ENCODE peak calls at places on chromosomes 13 and 19, in five cellular contexts. C, F, K, I and Q are unnamed samples.
A peak's percentile ranks its signal among the peaks of the same experiment; 100 is the strongest.

GRCh38 chr13:59793107-59793506 is 370.6 kb downstream of the DIAPH3 start:
- DNase-seq in F (no peak), I (no peak), C (no peak), K (no peak), Q (no peak)

GRCh38 chr13:34044041-34044440 is 226.1 kb downstream of the RFC3 start:
- DNase-seq in K (no peak), C (no peak), F (no peak), I (no peak), Q (no peak)

GRCh38 chr19:54670576-54671347 is 8.0 kb downstream of the LILRB4 start:
- DNase-seq in C (no peak), I (no peak), K (no peak), F (no peak), Q (no peak)

GRCh38 chr13:43157796-43158195 is 134.4 kb downstream of the DNAJC15 start:
- DNase-seq in C (no peak), I (no peak), K (no peak), F (no peak), Q (no peak)

GRCh38 chr19:11024259-11024658 is 63.4 kb downstream of the SMARCA4 start:
- DNase-seq in C (no peak), K (no peak), I (no peak), F (peak; percentile 55), Q (no peak)

GRCh38 chr13:20320885-20321284 is 88.8 kb upstream of the GJB6 start:
- DNase-seq in I (no peak), C (no peak), F (no peak), K (no peak), Q (no peak)

GRCh38 chr13:39119422-39119821 is 81.2 kb downstream of the NHLRC3 start:
- DNase-seq in F (no peak), C (no peak), K (no peak), I (no peak), Q (no peak)

GRCh38 chr13:109654341-109655205 is 131.8 kb downstream of the IRS2 start:
- DNase-seq in F (peak; percentile 13), K (no peak), I (peak; percentile 39), C (no peak), Q (no peak)

GRCh38 chr13:25440081-25440480 is 68.3 kb downstream of the ATP8A2 start:
- DNase-seq in C (no peak), F (no peak), I (no peak), K (no peak), Q (no peak)

GRCh38 chr13:24124789-24125476 is 35.6 kb upstream of the SPATA13 start:
- DNase-seq in I (no peak), K (no peak), C (no peak), F (no peak), Q (no peak)

GRCh38 chr19:11197291-11198174 is at the start of gene KANK2:
- DNase-seq in K (no peak), I (peak; percentile 76), C (peak; percentile 50), F (peak; percentile 86), Q (peak; percentile 39)

GRCh38 chr19:30437869-30438268 is 65.7 kb downstream of the ZNF536 start:
- DNase-seq in F (no peak), C (no peak), K (no peak), I (no peak), Q (no peak)

GRCh38 chr19:6023085-6023682 is 45.2 kb upstream of the RANBP3 start:
- DNase-seq in F (no peak), C (no peak), K (no peak), I (peak; percentile 33), Q (no peak)

GRCh38 chr19:58009666-58010301 is 7.2 kb upstream of the ZNF606 start:
- DNase-seq in F (peak; percentile 77), C (no peak), I (peak; percentile 88), K (peak; percentile 41), Q (peak; percentile 83)
- H3K4me3 ChIP-seq in F (peak overlapping the region; percentile 44), C (no peak overlapping the region), I (peak overlapping the region; percentile 30), K (peak overlapping the region; percentile 53), Q (peak overlapping the region; percentile 26)

DNA sequence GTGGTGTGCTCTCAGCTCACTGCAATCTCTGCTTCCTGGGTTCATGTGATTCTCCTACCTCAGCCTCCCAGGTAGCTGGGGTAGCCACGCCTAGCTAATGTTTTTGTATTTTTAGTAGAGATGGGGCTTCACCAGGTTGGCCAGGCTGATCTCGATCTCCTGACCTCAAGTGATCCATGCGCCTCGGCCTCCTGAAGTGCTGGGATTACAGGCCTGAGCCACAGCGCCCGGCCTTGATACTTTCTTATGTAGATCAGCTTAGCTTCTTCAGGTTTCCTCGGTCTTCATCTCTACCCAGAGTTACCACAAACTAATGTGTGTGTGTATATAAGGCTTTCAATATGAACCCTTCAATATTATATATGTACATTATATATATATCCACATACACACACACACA is 9.9 kb upstream of the CCDC61 start:
- DNase-seq in F (no peak), I (no peak), C (no peak), K (no peak), Q (no peak)
- H3K27me3 ChIP-seq in F (peaks cover 29% of the 10 kb centered on the region), I (peaks cover 2% of the 10 kb centered on the region), C (no peaks in the 10 kb centered on the region), K (peaks cover 16% of the 10 kb centered on the region), Q (no peaks in the 10 kb centered on the region)

GRCh38 chr19:4302238-4302630 is at the start of gene TMIGD2:
- DNase-seq in F (no peak), K (no peak), I (no peak), C (no peak), Q (no peak)

GRCh38 chr19:4305659-4306058 is 1.3 kb downstream of the FSD1 start:
- DNase-seq in K (no peak), C (no peak), F (no peak), I (no peak), Q (no peak)

GRCh38 chr19:4303778-4304508 is 455 bp upstream of the FSD1 start:
- DNase-seq in F (no peak), C (no peak), K (no peak), I (no peak), Q (no peak)

GRCh38 chr19:4305253-4305612 is 835 bp downstream of the FSD1 start:
- DNase-seq in K (no peak), F (no peak), I (no peak), C (no peak), Q (no peak)

GRCh38 chr19:4304509-4305252 is at the start of gene FSD1:
- DNase-seq in K (no peak), F (no peak), C (no peak), I (peak; percentile 42), Q (no peak)
- H3K4me3 ChIP-seq in K (peak within 1 kb of the TSS; percentile 55), F (no peak within 1 kb of the TSS), C (peak within 1 kb of the TSS; percentile 40), I (no peak within 1 kb of the TSS), Q (peak within 1 kb of the TSS; percentile 50)

DNA sequence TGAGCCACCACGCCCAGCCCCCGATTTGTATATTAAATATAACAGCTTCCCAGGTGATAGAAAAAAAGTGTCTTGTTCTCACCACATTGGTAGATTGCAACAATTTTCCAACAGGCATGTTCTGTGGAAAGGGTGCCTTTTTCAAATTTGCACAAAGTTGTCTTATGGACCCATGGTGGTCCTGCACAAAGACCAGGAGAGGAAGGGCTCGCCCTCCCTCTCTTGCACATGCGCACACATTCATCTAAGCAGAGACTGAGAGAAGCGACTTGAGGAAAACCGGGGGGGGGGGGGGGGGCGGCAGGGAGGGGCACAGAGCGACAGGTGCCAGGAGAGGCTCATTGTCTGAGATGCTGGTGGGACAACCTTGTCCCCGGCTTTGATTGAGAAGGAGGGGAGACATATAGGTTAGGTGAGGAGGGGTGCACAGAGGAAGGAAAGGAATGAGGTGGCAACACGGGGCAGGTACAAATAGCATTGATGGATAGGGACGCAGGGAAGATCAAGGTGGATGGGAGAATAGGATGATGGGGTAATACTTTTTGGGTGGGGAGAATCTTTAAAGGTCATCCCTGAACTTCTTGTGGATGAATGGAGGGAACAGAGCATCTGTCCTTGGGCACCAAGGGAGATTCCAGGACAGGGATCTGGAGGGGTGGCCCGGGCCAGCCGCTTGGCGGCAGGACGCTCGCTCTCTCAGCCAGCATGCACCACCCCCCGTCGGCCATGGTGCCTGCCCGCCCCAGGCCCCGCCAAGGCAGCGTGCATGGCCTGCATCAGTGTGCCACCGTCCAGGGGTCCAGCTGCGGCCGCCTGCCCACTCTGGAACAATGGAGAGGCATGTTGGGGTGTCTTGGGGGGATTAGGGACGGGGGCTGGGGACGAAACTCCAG is 76.0 kb downstream of the IER2 start:
- DNase-seq in K (no peak), I (no peak), F (no peak), C (no peak), Q (no peak)
- H3K27me3 ChIP-seq in K (peaks cover 2% of the 10 kb centered on the region), I (peaks cover 8% of the 10 kb centered on the region), F (peaks cover 16% of the 10 kb centered on the region), C (no peaks in the 10 kb centered on the region), Q (no peaks in the 10 kb centered on the region)

DNA sequence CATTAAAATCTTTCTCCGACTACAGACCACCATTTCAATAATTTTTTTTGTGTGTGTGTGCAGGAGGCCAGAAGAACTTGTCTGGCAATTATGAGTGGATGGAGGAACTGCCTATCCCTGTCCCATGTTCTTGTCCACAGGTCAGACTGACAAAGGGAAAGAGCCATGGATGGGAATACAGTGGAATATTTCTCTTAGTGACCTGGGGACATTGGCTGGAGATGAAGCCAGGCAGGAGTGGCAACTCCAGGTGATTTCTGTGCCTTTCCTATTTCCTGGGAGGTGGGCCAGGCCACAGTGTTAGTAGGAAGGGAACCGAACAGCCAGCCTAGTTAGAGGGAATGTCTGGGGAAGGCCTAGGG is 3.7 kb downstream of the PSG9 start:
- DNase-seq in F (no peak), C (no peak), K (no peak), I (no peak), Q (no peak)
- H3K4me3 ChIP-seq in F (no peak overlapping the region), C (no peak overlapping the region), K (no peak overlapping the region), I (no peak overlapping the region), Q (no peak overlapping the region)

GRCh38 chr13:27970382-27971235 is 1.5 kb upstream of the CDX2 start:
- DNase-seq in I (no peak), C (no peak), K (no peak), F (no peak), Q (no peak)
- H3K27me3 ChIP-seq in I (peaks cover 65% of the 10 kb centered on the region), C (no peaks in the 10 kb centered on the region), K (peaks cover 96% of the 10 kb centered on the region), F (peaks cover 90% of the 10 kb centered on the region), Q (peaks cover 21% of the 10 kb centered on the region)

GRCh38 chr19:37963190-37963947 is 56.4 kb downstream of the SIPA1L3 start:
- DNase-seq in K (no peak), F (no peak), I (peak; percentile 50), C (no peak), Q (no peak)
- H3K4me3 ChIP-seq in K (no peak overlapping the region), F (no peak overlapping the region), I (no peak overlapping the region), C (no peak overlapping the region), Q (no peak overlapping the region)

GRCh38 chr13:85930108-85930507 is 130.9 kb upstream of the SLITRK6 start:
- DNase-seq in I (no peak), F (no peak), C (no peak), K (no peak), Q (no peak)

DNA sequence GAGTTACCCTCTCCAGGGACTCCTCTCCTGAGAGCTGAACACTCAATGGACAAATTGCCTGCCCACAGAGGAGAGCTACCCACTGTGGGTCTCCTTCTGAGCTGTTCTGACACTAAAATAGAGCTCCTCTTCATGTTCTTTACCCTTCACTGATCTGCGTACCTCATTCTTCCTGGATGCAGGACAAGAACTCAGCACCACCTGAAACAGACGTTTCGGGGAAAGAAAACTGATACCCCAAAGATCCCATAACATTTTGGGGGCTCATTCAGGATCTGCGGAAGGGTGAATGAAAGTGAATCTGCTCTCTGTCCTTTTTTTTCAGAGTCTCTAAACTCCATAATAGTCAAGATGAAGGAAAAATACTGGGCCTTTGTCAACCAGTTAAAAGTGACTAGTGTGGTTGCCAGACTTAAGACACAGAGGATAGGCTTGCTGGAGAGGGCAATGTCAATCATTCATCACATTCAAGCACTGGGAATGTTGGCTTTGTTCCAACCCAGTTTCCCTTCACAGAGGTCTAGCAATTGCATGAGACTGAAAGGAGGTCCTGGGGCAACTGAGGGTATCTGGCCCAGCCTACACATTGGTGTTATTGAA is 136.7 kb upstream of the SLITRK6 start:
- DNase-seq in F (no peak), I (no peak), C (no peak), K (no peak), Q (no peak)
- H3K27me3 ChIP-seq in F (no peaks in the 10 kb centered on the region), I (no peaks in the 10 kb centered on the region), C (no peaks in the 10 kb centered on the region), K (no peaks in the 10 kb centered on the region), Q (no peaks in the 10 kb centered on the region)